ENCODE peak calls at places on chromosome 6, in ten cellular contexts. One of them, this sample, is unnamed.

GRCh38 chr6:122832515-122833228 is 43.6 kb downstream of the SMPDL3A start:
- DNase-seq in cardiac fibroblast: no peak
- DNase-seq in NB4: no peak
- DNase-seq in HuH-7.5: no peak
- DNase-seq in amygdala: no peak
- DNase-seq in type B pancreatic cell: no peak
- DNase-seq in NCI-H2171: no peak
- DNase-seq in brain microvascular endothelial cell: no peak
- DNase-seq in lower lobe of right lung: no peak
- DNase-seq in Calu3: no peak
- DNase-seq in this sample: no peak

GRCh38 chr6:169863149-169863525 is 111.7 kb downstream of the ERMARD start:
- DNase-seq in cardiac fibroblast: no peak
- DNase-seq in NB4: no peak
- DNase-seq in HuH-7.5: no peak
- DNase-seq in amygdala: no peak
- DNase-seq in type B pancreatic cell: peak; percentile 51
- DNase-seq in NCI-H2171: peak; percentile 3
- DNase-seq in brain microvascular endothelial cell: no peak
- DNase-seq in lower lobe of right lung: no peak
- DNase-seq in Calu3: no peak
- DNase-seq in this sample: no peak

GRCh38 chr6:14784596-14785360 is 461.1 kb upstream of the JARID2 start:
- DNase-seq in cardiac fibroblast: no peak
- DNase-seq in NB4: no peak
- DNase-seq in HuH-7.5: no peak
- DNase-seq in amygdala: no peak
- DNase-seq in type B pancreatic cell: no peak
- DNase-seq in NCI-H2171: no peak
- DNase-seq in brain microvascular endothelial cell: no peak
- DNase-seq in lower lobe of right lung: no peak
- DNase-seq in Calu3: no peak
- DNase-seq in this sample: no peak

GRCh38 chr6:636488-636887 is 20.4 kb downstream of the HUS1B start:
- DNase-seq in cardiac fibroblast: no peak
- DNase-seq in NB4: no peak
- DNase-seq in HuH-7.5: no peak
- DNase-seq in amygdala: no peak
- DNase-seq in type B pancreatic cell: no peak
- DNase-seq in NCI-H2171: no peak
- DNase-seq in brain microvascular endothelial cell: no peak
- DNase-seq in lower lobe of right lung: no peak
- DNase-seq in Calu3: no peak
- DNase-seq in this sample: no peak

GRCh38 chr6:12968839-12969558 is 252.4 kb downstream of the PHACTR1 start:
- DNase-seq in cardiac fibroblast: no peak
- DNase-seq in NB4: peak; percentile 35
- DNase-seq in HuH-7.5: no peak
- DNase-seq in amygdala: no peak
- DNase-seq in type B pancreatic cell: no peak
- DNase-seq in NCI-H2171: no peak
- DNase-seq in brain microvascular endothelial cell: no peak
- DNase-seq in lower lobe of right lung: no peak
- DNase-seq in Calu3: no peak
- DNase-seq in this sample: no peak

GRCh38 chr6:10268661-10269060 is 146.2 kb downstream of the TFAP2A start:
- DNase-seq in cardiac fibroblast: no peak
- DNase-seq in NB4: no peak
- DNase-seq in HuH-7.5: no peak
- DNase-seq in amygdala: no peak
- DNase-seq in type B pancreatic cell: no peak
- DNase-seq in NCI-H2171: no peak
- DNase-seq in brain microvascular endothelial cell: no peak
- DNase-seq in lower lobe of right lung: no peak
- DNase-seq in Calu3: no peak
- DNase-seq in this sample: no peak

GRCh38 chr6:73739097-73739496 is 43.1 kb downstream of the CD109 start:
- DNase-seq in cardiac fibroblast: peak; percentile 87
- DNase-seq in NB4: peak; percentile 71
- DNase-seq in HuH-7.5: peak; percentile 13
- DNase-seq in amygdala: no peak
- DNase-seq in type B pancreatic cell: no peak
- DNase-seq in NCI-H2171: peak; percentile 28
- DNase-seq in brain microvascular endothelial cell: peak; percentile 28
- DNase-seq in lower lobe of right lung: no peak
- DNase-seq in Calu3: no peak
- DNase-seq in this sample: peak; percentile 28

GRCh38 chr6:7249946-7250643 is 62.9 kb downstream of the SSR1 start:
- DNase-seq in cardiac fibroblast: no peak
- DNase-seq in NB4: no peak
- DNase-seq in HuH-7.5: no peak
- DNase-seq in amygdala: no peak
- DNase-seq in type B pancreatic cell: no peak
- DNase-seq in NCI-H2171: no peak
- DNase-seq in brain microvascular endothelial cell: no peak
- DNase-seq in lower lobe of right lung: peak; percentile 30
- DNase-seq in Calu3: no peak
- DNase-seq in this sample: no peak

GRCh38 chr6:163356324-163356723 is 58.2 kb upstream of the QKI start:
- DNase-seq in cardiac fibroblast: peak; percentile 89
- DNase-seq in NB4: peak; percentile 90
- DNase-seq in HuH-7.5: no peak
- DNase-seq in amygdala: peak; percentile 68
- DNase-seq in type B pancreatic cell: no peak
- DNase-seq in NCI-H2171: no peak
- DNase-seq in brain microvascular endothelial cell: peak; percentile 80
- DNase-seq in lower lobe of right lung: peak; percentile 75
- DNase-seq in Calu3: no peak
- DNase-seq in this sample: peak; percentile 60

GRCh38 chr6:12395898-12396297 is 105.7 kb downstream of the EDN1 start:
- DNase-seq in cardiac fibroblast: peak; percentile 33
- DNase-seq in NB4: no peak
- DNase-seq in HuH-7.5: no peak
- DNase-seq in amygdala: no peak
- DNase-seq in type B pancreatic cell: no peak
- DNase-seq in NCI-H2171: no peak
- DNase-seq in brain microvascular endothelial cell: no peak
- DNase-seq in lower lobe of right lung: no peak
- DNase-seq in Calu3: no peak
- DNase-seq in this sample: no peak

GRCh38 chr6:135299256-135299655 is 118.1 kb downstream of the MYB start:
- DNase-seq in cardiac fibroblast: peak; percentile 89
- DNase-seq in NB4: peak; percentile 84
- DNase-seq in HuH-7.5: no peak
- DNase-seq in amygdala: no peak
- DNase-seq in type B pancreatic cell: no peak
- DNase-seq in NCI-H2171: no peak
- DNase-seq in brain microvascular endothelial cell: peak; percentile 96
- DNase-seq in lower lobe of right lung: no peak
- DNase-seq in Calu3: no peak
- DNase-seq in this sample: peak; percentile 31

GRCh38 chr6:129502261-129502660 is 207.7 kb downstream of the ARHGAP18 start:
- DNase-seq in cardiac fibroblast: peak; percentile 31
- DNase-seq in NB4: no peak
- DNase-seq in HuH-7.5: no peak
- DNase-seq in amygdala: no peak
- DNase-seq in type B pancreatic cell: no peak
- DNase-seq in NCI-H2171: no peak
- DNase-seq in brain microvascular endothelial cell: no peak
- DNase-seq in lower lobe of right lung: no peak
- DNase-seq in Calu3: no peak
- DNase-seq in this sample: no peak

GRCh38 chr6:144321839-144322591 is 36.9 kb downstream of the UTRN start:
- DNase-seq in cardiac fibroblast: peak; percentile 70
- DNase-seq in NB4: no peak
- DNase-seq in HuH-7.5: no peak
- DNase-seq in amygdala: no peak
- DNase-seq in type B pancreatic cell: no peak
- DNase-seq in NCI-H2171: no peak
- DNase-seq in brain microvascular endothelial cell: peak; percentile 30
- DNase-seq in lower lobe of right lung: no peak
- DNase-seq in Calu3: no peak
- DNase-seq in this sample: no peak

GRCh38 chr6:10170816-10171215 is 244.1 kb downstream of the TFAP2A start:
- DNase-seq in cardiac fibroblast: no peak
- DNase-seq in NB4: no peak
- DNase-seq in HuH-7.5: no peak
- DNase-seq in amygdala: no peak
- DNase-seq in type B pancreatic cell: no peak
- DNase-seq in NCI-H2171: no peak
- DNase-seq in brain microvascular endothelial cell: no peak
- DNase-seq in lower lobe of right lung: no peak
- DNase-seq in Calu3: no peak
- DNase-seq in this sample: no peak

GRCh38 chr6:13452346-13453171 is 34.8 kb downstream of the GFOD1 start:
- DNase-seq in cardiac fibroblast: no peak
- DNase-seq in NB4: no peak
- DNase-seq in HuH-7.5: no peak
- DNase-seq in amygdala: no peak
- DNase-seq in type B pancreatic cell: no peak
- DNase-seq in NCI-H2171: no peak
- DNase-seq in brain microvascular endothelial cell: no peak
- DNase-seq in lower lobe of right lung: no peak
- DNase-seq in Calu3: no peak
- DNase-seq in this sample: no peak

GRCh38 chr6:134519456-134519855 is 201.5 kb upstream of the SGK1 start:
- DNase-seq in cardiac fibroblast: peak; percentile 74
- DNase-seq in NB4: peak; percentile 85
- DNase-seq in HuH-7.5: no peak
- DNase-seq in amygdala: no peak
- DNase-seq in type B pancreatic cell: no peak
- DNase-seq in NCI-H2171: no peak
- DNase-seq in brain microvascular endothelial cell: peak; percentile 63
- DNase-seq in lower lobe of right lung: peak; percentile 67
- DNase-seq in Calu3: no peak
- DNase-seq in this sample: no peak

GRCh38 chr6:142935553-142936517 is 9.1 kb downstream of the HIVEP2 start:
- DNase-seq in cardiac fibroblast: no peak
- DNase-seq in NB4: no peak
- DNase-seq in HuH-7.5: no peak
- DNase-seq in amygdala: no peak
- DNase-seq in type B pancreatic cell: no peak
- DNase-seq in NCI-H2171: no peak
- DNase-seq in brain microvascular endothelial cell: no peak
- DNase-seq in lower lobe of right lung: no peak
- DNase-seq in Calu3: no peak
- DNase-seq in this sample: no peak

GRCh38 chr6:25629202-25629584 is 22.8 kb upstream of the SCGN start:
- DNase-seq in cardiac fibroblast: no peak
- DNase-seq in NB4: no peak
- DNase-seq in HuH-7.5: no peak
- DNase-seq in amygdala: no peak
- DNase-seq in type B pancreatic cell: no peak
- DNase-seq in NCI-H2171: peak; percentile 36
- DNase-seq in brain microvascular endothelial cell: no peak
- DNase-seq in lower lobe of right lung: no peak
- DNase-seq in Calu3: no peak
- DNase-seq in this sample: no peak

GRCh38 chr6:83019741-83020140 is 45.9 kb downstream of the UBE3D start:
- DNase-seq in cardiac fibroblast: no peak
- DNase-seq in NB4: no peak
- DNase-seq in HuH-7.5: no peak
- DNase-seq in amygdala: no peak
- DNase-seq in type B pancreatic cell: no peak
- DNase-seq in NCI-H2171: no peak
- DNase-seq in brain microvascular endothelial cell: no peak
- DNase-seq in lower lobe of right lung: no peak
- DNase-seq in Calu3: no peak
- DNase-seq in this sample: peak; percentile 6

GRCh38 chr6:161128680-161129196 is 137.2 kb downstream of the MAP3K4 start:
- DNase-seq in cardiac fibroblast: peak; percentile 86
- DNase-seq in NB4: no peak
- DNase-seq in HuH-7.5: no peak
- DNase-seq in amygdala: no peak
- DNase-seq in type B pancreatic cell: no peak
- DNase-seq in NCI-H2171: no peak
- DNase-seq in brain microvascular endothelial cell: peak; percentile 86
- DNase-seq in lower lobe of right lung: no peak
- DNase-seq in Calu3: no peak
- DNase-seq in this sample: peak; percentile 36

GRCh38 chr6:18110160-18110559 is 12.3 kb downstream of the NHLRC1 start:
- DNase-seq in cardiac fibroblast: no peak
- DNase-seq in NB4: no peak
- DNase-seq in HuH-7.5: no peak
- DNase-seq in amygdala: no peak
- DNase-seq in type B pancreatic cell: no peak
- DNase-seq in NCI-H2171: no peak
- DNase-seq in brain microvascular endothelial cell: no peak
- DNase-seq in lower lobe of right lung: no peak
- DNase-seq in Calu3: no peak
- DNase-seq in this sample: no peak

GRCh38 chr6:104887350-104887749 is 27.6 kb upstream of the HACE1 start:
- DNase-seq in cardiac fibroblast: peak; percentile 43
- DNase-seq in NB4: peak; percentile 67
- DNase-seq in HuH-7.5: peak; percentile 15
- DNase-seq in amygdala: no peak
- DNase-seq in type B pancreatic cell: no peak
- DNase-seq in NCI-H2171: no peak
- DNase-seq in brain microvascular endothelial cell: peak; percentile 9
- DNase-seq in lower lobe of right lung: no peak
- DNase-seq in Calu3: no peak
- DNase-seq in this sample: peak; percentile 7

GRCh38 chr6:145633981-145634627 is 101.2 kb downstream of the EPM2A start:
- DNase-seq in cardiac fibroblast: peak; percentile 88
- DNase-seq in NB4: peak; percentile 82
- DNase-seq in HuH-7.5: peak; percentile 59
- DNase-seq in amygdala: peak; percentile 71
- DNase-seq in type B pancreatic cell: peak; percentile 85
- DNase-seq in NCI-H2171: peak; percentile 41
- DNase-seq in brain microvascular endothelial cell: peak; percentile 68
- DNase-seq in lower lobe of right lung: peak; percentile 75
- DNase-seq in Calu3: peak; percentile 79
- DNase-seq in this sample: peak; percentile 32

GRCh38 chr6:157711060-157711459 is 112.0 kb upstream of the SNX9 start:
- DNase-seq in cardiac fibroblast: no peak
- DNase-seq in NB4: no peak
- DNase-seq in HuH-7.5: no peak
- DNase-seq in amygdala: no peak
- DNase-seq in type B pancreatic cell: no peak
- DNase-seq in NCI-H2171: no peak
- DNase-seq in brain microvascular endothelial cell: no peak
- DNase-seq in lower lobe of right lung: no peak
- DNase-seq in Calu3: no peak
- DNase-seq in this sample: no peak

GRCh38 chr6:1312444-1313363 is 806 bp downstream of the FOXQ1 start:
- DNase-seq in cardiac fibroblast: no peak
- DNase-seq in NB4: peak; percentile 83
- DNase-seq in HuH-7.5: peak; percentile 55
- DNase-seq in amygdala: no peak
- DNase-seq in type B pancreatic cell: no peak
- DNase-seq in NCI-H2171: no peak
- DNase-seq in brain microvascular endothelial cell: no peak
- DNase-seq in lower lobe of right lung: peak; percentile 69
- DNase-seq in Calu3: peak; percentile 49
- DNase-seq in this sample: no peak

This sample was measured in skeletal muscle cell.